ENCODE peak calls at places on chromosomes 4 and X, in four cellular contexts. Y, F, D and W are unnamed samples.

GRCh38 chr4:76689079-76689817 is 208.7 kb downstream of the SOWAHB start:
- DNase-seq in Y (peak), F (peak), D (peak), W (no peak)

GRCh38 chr4:76637704-76638361 is 202.8 kb downstream of the SHROOM3 start:
- DNase-seq in F (no peak), D (no peak), Y (peak), W (peak)

GRCh38 chrX:48683411-48683982 is at the start of gene WAS:
- DNase-seq in F (no peak), Y (no peak), D (no peak), W (no peak)

GRCh38 chr4:94284889-94285288 is 57.7 kb downstream of the HPGDS start:
- DNase-seq in Y (no peak), D (no peak), F (no peak), W (no peak)

GRCh38 chr4:152590179-152591031 is 54.5 kb upstream of the FBXW7 start:
- DNase-seq in F (no peak), D (peak), Y (peak), W (peak)

GRCh38 chr4:162865102-162865501 is 301.6 kb downstream of the NAF1 start:
- DNase-seq in F (no peak), D (no peak), Y (no peak), W (no peak)

GRCh38 chrX:48939417-48940228 is 17.8 kb downstream of the OTUD5 start:
- DNase-seq in Y (no peak), F (no peak), D (no peak), W (no peak)

GRCh38 chr4:171573181-171573580 is 240.0 kb upstream of the GALNTL6 start:
- DNase-seq in D (no peak), F (no peak), Y (no peak), W (no peak)

GRCh38 chr4:27123050-27123768 is 262.6 kb downstream of the STIM2 start:
- DNase-seq in D (no peak), Y (no peak), F (no peak), W (peak)

GRCh38 chr4:111960241-111960667 is 185.0 kb upstream of the FAM241A start:
- DNase-seq in D (no peak), Y (no peak), F (no peak), W (peak)

GRCh38 chrX:23754664-23755063 is 11.6 kb upstream of the ACOT9 start:
- DNase-seq in F (no peak), Y (no peak), D (no peak), W (no peak)

GRCh38 chr4:48985602-48985975 is 486 bp upstream of the CWH43 start:
- DNase-seq in D (no peak), Y (no peak), F (no peak), W (no peak)

GRCh38 chr4:147244786-147245185 is 236.1 kb upstream of the EDNRA start:
- DNase-seq in Y (no peak), F (no peak), D (no peak), W (no peak)

GRCh38 chr4:3781997-3782930 is 16.1 kb downstream of the ADRA2C start:
- DNase-seq in D (no peak), Y (no peak), F (no peak), W (no peak)

GRCh38 chr4:107825072-107825789 is 499 bp downstream of the SGMS2 start:
- DNase-seq in D (peak), Y (peak), F (peak), W (peak)

GRCh38 chr4:10728016-10728415 is 43.4 kb upstream of the CLNK start:
- DNase-seq in D (no peak), F (no peak), Y (no peak), W (no peak)

GRCh38 chr4:135552131-135552530 is 1350.5 kb upstream of the PABPC4L start:
- DNase-seq in D (no peak), F (no peak), Y (no peak), W (no peak)

GRCh38 chrX:44843753-44844152 is at the start of gene DUSP21:
- DNase-seq in F (no peak), Y (no peak), D (no peak), W (no peak)

GRCh38 chr4:185115827-185116232 is 27.2 kb upstream of the SLC25A4 start:
- DNase-seq in F (no peak), D (peak), Y (peak), W (peak)

GRCh38 chr4:125283702-125284279 is 31.0 kb upstream of the FAT4 start:
- DNase-seq in Y (peak), F (no peak), D (peak), W (peak)

GRCh38 chrX:47572773-47573333 is 9.4 kb upstream of the TIMP1 start:
- DNase-seq in F (no peak), D (no peak), Y (no peak), W (no peak)

GRCh38 chr4:83626245-83626843 is 90.4 kb downstream of the GPAT3 start:
- DNase-seq in D (no peak), F (no peak), Y (no peak), W (no peak)

GRCh38 chr4:85452073-85452764 is 22.7 kb upstream of the ARHGAP24 start:
- DNase-seq in F (no peak), D (no peak), Y (no peak), W (no peak)

GRCh38 chr4:40731792-40732245 is 17.9 kb upstream of the NSUN7 start:
- DNase-seq in D (peak), F (no peak), Y (no peak), W (no peak)

GRCh38 chr4:153153339-153153851 is 50.8 kb upstream of the TRIM2 start:
- DNase-seq in Y (peak), D (peak), F (peak), W (no peak)

GRCh38 chr4:125355791-125356190 is 41.0 kb downstream of the FAT4 start:
- DNase-seq in Y (no peak), D (no peak), F (no peak), W (no peak)

GRCh38 chr4:177448850-177449249 is 6.6 kb upstream of the AGA start:
- DNase-seq in D (peak), Y (peak), F (no peak), W (peak)

GRCh38 chr4:181528570-181529184 is 714.5 kb upstream of the TENM3 start:
- DNase-seq in Y (peak), D (peak), F (peak), W (peak)

GRCh38 chr4:81052119-81053068 is 21.9 kb downstream of the BMP3 start:
- DNase-seq in Y (peak), D (peak), F (peak), W (peak)

GRCh38 chr4:121307441-121308327 is 73.1 kb downstream of the QRFPR start:
- DNase-seq in F (peak), D (peak), Y (peak), W (peak)

GRCh38 chr4:33780952-33781655 is 2463.2 kb downstream of the ARAP2 start:
- DNase-seq in F (no peak), D (peak), Y (peak), W (peak)

GRCh38 chr4:101730291-101731117 is 60.0 kb upstream of the BANK1 start:
- DNase-seq in F (peak), Y (peak), D (peak), W (peak)

GRCh38 chr4:7822858-7823257 is 116.8 kb downstream of the AFAP1 start:
- DNase-seq in Y (no peak), F (no peak), D (no peak), W (no peak)
- TF ChIP-seq CTCF in Y (no peak), F (no peak), D (no peak), W (no peak)

GRCh38 chr4:113350576-113350975 is 301.1 kb downstream of the ANK2 start:
- DNase-seq in F (no peak), D (no peak), Y (no peak), W (peak)

GRCh38 chr4:113358784-113359183 is 309.3 kb downstream of the ANK2 start:
- DNase-seq in Y (no peak), F (no peak), D (peak), W (no peak)

GRCh38 chr4:113356452-113356851 is 307.0 kb downstream of the ANK2 start:
- DNase-seq in F (no peak), Y (no peak), D (no peak), W (no peak)

DNA sequence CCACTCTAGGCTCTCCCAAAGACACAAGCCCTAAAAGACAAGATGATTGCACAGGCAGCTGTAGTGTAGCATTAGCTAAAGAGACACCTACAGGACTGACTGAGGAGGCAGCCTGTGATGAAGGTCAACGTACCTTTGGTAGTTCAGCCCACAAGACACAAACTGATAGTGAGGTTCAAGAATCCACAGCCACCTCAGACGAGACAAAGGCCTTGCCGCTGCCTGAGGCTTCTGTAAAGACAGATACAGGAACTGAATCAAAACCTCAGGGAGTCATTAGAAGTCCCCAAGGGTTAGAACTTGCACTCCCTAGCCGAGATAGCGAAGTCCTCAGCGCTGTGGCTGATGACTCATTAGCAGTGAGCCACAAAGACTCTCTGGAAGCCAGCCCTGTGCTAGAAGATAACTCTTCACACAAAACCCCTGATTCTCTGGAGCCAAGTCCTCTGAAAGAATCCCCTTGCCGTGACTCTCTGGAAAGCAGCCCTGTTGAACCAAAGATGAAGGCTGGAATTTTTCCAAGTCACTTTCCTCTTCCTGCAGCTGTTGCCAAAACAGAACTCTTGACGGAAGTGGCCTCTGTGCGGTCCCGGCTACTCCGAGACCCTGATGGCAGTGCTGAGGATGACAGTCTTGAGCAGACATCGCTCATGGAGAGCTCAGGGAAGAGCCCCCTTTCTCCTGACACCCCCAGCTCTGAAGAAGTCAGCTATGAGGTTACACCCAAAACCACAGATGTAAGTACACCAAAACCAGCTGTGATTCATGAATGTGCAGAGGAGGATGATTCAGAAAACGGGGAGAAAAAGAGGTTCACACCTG is 306.3 kb downstream of the ANK2 start:
- DNase-seq in D (peak), F (no peak), Y (peak), W (peak)
- TF ChIP-seq CTCF in D (no peak), F (no peak), Y (no peak), W (peak)

GRCh38 chr4:184102488-184102887 is 115.2 kb downstream of the ENPP6 start:
- DNase-seq in Y (no peak), F (no peak), D (no peak), W (no peak)

GRCh38 chr4:184100297-184100885 is 117.3 kb downstream of the ENPP6 start:
- DNase-seq in Y (peak), D (peak), F (peak), W (no peak)

GRCh38 chr4:184102927-184103326 is 114.7 kb downstream of the ENPP6 start:
- DNase-seq in D (no peak), Y (no peak), F (no peak), W (no peak)

GRCh38 chr4:184103755-184104367 is 113.8 kb downstream of the ENPP6 start:
- DNase-seq in Y (no peak), F (no peak), D (no peak), W (no peak)

DNA sequence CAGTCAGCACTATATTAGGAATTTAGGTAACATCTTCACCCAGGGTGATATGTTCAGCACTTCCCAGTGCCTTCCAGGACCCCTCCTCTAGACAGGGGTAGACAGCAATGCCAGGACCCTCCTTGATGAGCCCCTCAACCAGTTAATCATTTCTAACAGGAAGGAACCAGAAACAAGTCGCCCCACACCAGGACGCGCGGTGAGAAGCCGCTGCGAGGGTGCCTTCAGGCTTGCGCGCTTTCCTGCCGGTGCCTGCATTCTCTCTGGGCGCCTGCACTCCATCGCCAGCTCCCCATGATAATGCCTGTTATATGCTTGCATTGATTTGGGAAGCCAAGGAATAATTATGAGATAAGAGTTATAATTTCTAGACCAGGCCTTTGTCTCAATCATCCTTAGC is 116.0 kb downstream of the ENPP6 start:
- DNase-seq in Y (no peak), F (no peak), D (no peak), W (no peak)
- TF ChIP-seq CTCF in Y (no peak), F (no peak), D (no peak), W (no peak)

GRCh38 chr4:13108096-13108495 is 376.0 kb downstream of the RAB28 start:
- DNase-seq in Y (no peak), D (no peak), F (no peak), W (no peak)
- TF ChIP-seq CTCF in Y (no peak), D (no peak), F (no peak), W (peak)

GRCh38 chr4:186726150-186726439 is 2.4 kb upstream of the FAT1 start:
- DNase-seq in F (no peak), D (no peak), Y (no peak), W (no peak)
- TF ChIP-seq CTCF in F (no peak), D (no peak), Y (no peak), W (no peak)

GRCh38 chr4:1274871-1275270 is 14.8 kb upstream of the MAEA start:
- DNase-seq in Y (no peak), F (no peak), D (no peak), W (no peak)

GRCh38 chr4:1279253-1279652 is 10.4 kb upstream of the MAEA start:
- DNase-seq in Y (no peak), D (no peak), F (no peak), W (no peak)

GRCh38 chr4:1278336-1278670 is 11.4 kb upstream of the MAEA start:
- DNase-seq in Y (peak), F (no peak), D (no peak), W (peak)

GRCh38 chr4:1276984-1277383 is 12.7 kb upstream of the MAEA start:
- DNase-seq in F (no peak), Y (no peak), D (no peak), W (no peak)

GRCh38 chr4:1277667-1278335 is 11.9 kb upstream of the MAEA start:
- DNase-seq in Y (peak), D (peak), F (no peak), W (peak)
- TF ChIP-seq CTCF in Y (no peak), D (peak), F (peak), W (peak)